ENCODE peak calls at places on chromosomes 4 and X, in four cellular contexts. J is naive thymus-derived CD8-positive, alpha-beta T cell; I is pancreas; B is astrocyte of the spinal cord. A is an unnamed sample.

GRCh38 chr4:184851200-184851541 is 25.4 kb upstream of the ACSL1 start:
- DNase-seq in J (no peak), I (no peak), B (no peak), A (peak; percentile 48)

GRCh38 chr4:140408974-140409373 is 18.5 kb downstream of the CLGN start:
- DNase-seq in J (no peak), I (no peak), B (no peak), A (no peak)

GRCh38 chr4:5500165-5500564 is 208.2 kb downstream of the EVC2 start:
- DNase-seq in J (no peak), I (no peak), B (peak; percentile 27), A (no peak)

GRCh38 chrX:37975421-37975820 is 30.9 kb upstream of the SYTL5 start:
- DNase-seq in J (no peak), I (no peak), B (no peak), A (no peak)

GRCh38 chr4:98558366-98558765 is 100.0 kb downstream of the TSPAN5 start:
- DNase-seq in J (no peak), I (no peak), B (no peak), A (no peak)

GRCh38 chrX:17836830-17837229 is 24.3 kb downstream of the RAI2 start:
- DNase-seq in J (no peak), I (no peak), B (no peak), A (no peak)

GRCh38 chrX:69510137-69510715 is 6.1 kb downstream of the NALF2 start:
- DNase-seq in J (no peak), I (no peak), B (no peak), A (no peak)

GRCh38 chr4:38382492-38382891 is 281.5 kb upstream of the KLF3 start:
- DNase-seq in J (no peak), I (no peak), B (no peak), A (no peak)

GRCh38 chrX:15299945-15300851 is 15.2 kb downstream of the ASB11 start:
- DNase-seq in J (peak; percentile 3), I (no peak), B (peak; percentile 22), A (no peak)

GRCh38 chrX:937391-937790 is 275.1 kb downstream of the CRLF2 start:
- DNase-seq in J (no peak), I (no peak), B (no peak), A (no peak)

GRCh38 chr4:143163618-143164017 is 21.1 kb upstream of the USP38 start:
- DNase-seq in J (no peak), I (no peak), B (no peak), A (no peak)

GRCh38 chr4:724131-724530 is 18.5 kb downstream of the PCGF3 start:
- DNase-seq in J (no peak), I (peak; percentile 16), B (no peak), A (no peak)

GRCh38 chr4:37439809-37440518 is 195.4 kb downstream of the NWD2 start:
- DNase-seq in J (no peak), I (peak; percentile 8), B (no peak), A (no peak)